ENCODE peak calls at places on chromosome 14, in seven cellular contexts. K is ovary, U is GM12865, A is retinal pigment epithelial cell, X is lung, P is A549, Y is endodermal cell. W is an unnamed sample.

GRCh38 chr14:69324341-69324931 is 64.5 kb downstream of the GALNT16 start:
- DNase-seq in K (no peak), U (no peak), A (no peak), X (no peak), P (no peak), Y (peak; percentile 35), W (no peak)

GRCh38 chr14:97219356-97220017 is 422.3 kb downstream of the VRK1 start:
- DNase-seq in K (no peak), U (no peak), A (no peak), X (no peak), P (no peak), Y (no peak), W (no peak)

GRCh38 chr14:54803396-54803795 is 99.2 kb downstream of the GCH1 start:
- DNase-seq in K (no peak), U (no peak), A (no peak), X (no peak), P (no peak), Y (peak; percentile 45), W (no peak)

GRCh38 chr14:61525293-61526011 is 169.9 kb upstream of the HIF1A start:
- DNase-seq in K (peak; percentile 40), U (peak; percentile 89), A (peak; percentile 90), X (peak; percentile 69), P (peak; percentile 88), Y (peak; percentile 15), W (peak; percentile 99)

GRCh38 chr14:61625171-61625570 is 70.1 kb upstream of the HIF1A start:
- DNase-seq in K (no peak), U (no peak), A (no peak), X (no peak), P (peak; percentile 23), Y (no peak), W (no peak)

GRCh38 chr14:33528655-33529054 is 422.2 kb downstream of the EGLN3 start:
- DNase-seq in K (no peak), U (no peak), A (no peak), X (no peak), P (no peak), Y (no peak), W (no peak)

GRCh38 chr14:64147126-64147790 is 146.9 kb downstream of the ESR2 start:
- DNase-seq in K (peak; percentile 28), U (no peak), A (no peak), X (no peak), P (no peak), Y (no peak), W (no peak)

GRCh38 chr14:34873591-34874385 is 1.4 kb downstream of the BAZ1A start:
- DNase-seq in K (peak; percentile 72), U (peak; percentile 92), A (no peak), X (peak; percentile 88), P (peak; percentile 81), Y (peak; percentile 91), W (peak; percentile 31)

GRCh38 chr14:72679106-72679505 is 214.8 kb downstream of the DPF3 start:
- DNase-seq in K (no peak), U (no peak), A (no peak), X (no peak), P (no peak), Y (no peak), W (no peak)

GRCh38 chr14:31419179-31420012 is 954 bp downstream of the HEATR5A start:
- DNase-seq in K (no peak), U (no peak), A (no peak), X (no peak), P (no peak), Y (no peak), W (no peak)

GRCh38 chr14:102285106-102285505 is 19.9 kb downstream of the MOK start:
- DNase-seq in K (no peak), U (no peak), A (no peak), X (no peak), P (no peak), Y (no peak), W (no peak)

GRCh38 chr14:47391105-47391504 is 284.3 kb downstream of the MDGA2 start:
- DNase-seq in K (no peak), U (no peak), A (no peak), X (no peak), P (no peak), Y (no peak), W (no peak)

GRCh38 chr14:70188292-70188607 is 501 bp downstream of the SLC8A3 start:
- DNase-seq in K (no peak), U (peak; percentile 25), A (no peak), X (no peak), P (no peak), Y (no peak), W (no peak)

GRCh38 chr14:74934476-74935339 is 11.6 kb upstream of the RPS6KL1 start:
- DNase-seq in K (no peak), U (no peak), A (no peak), X (no peak), P (no peak), Y (peak; percentile 64), W (no peak)

GRCh38 chr14:106436310-106436905 is 910.0 kb downstream of the TMEM121 start:
- DNase-seq in K (no peak), U (peak; percentile 51), A (no peak), X (peak; percentile 54), P (peak; percentile 55), Y (peak; percentile 57), W (no peak)
- TF ChIP-seq CTCF in K (no peak), U (peak; percentile 47), A (no peak), X (no peak), P (no peak), Y (peak; percentile 36), W (peak; percentile 9)

GRCh38 chr14:20612403-20612802 is 21.2 kb upstream of the RNASE12 start:
- DNase-seq in K (no peak), U (peak; percentile 78), A (no peak), X (no peak), P (no peak), Y (no peak), W (no peak)
- H3K4me3 ChIP-seq in K (no peak overlapping the region), U (peak overlapping the region; percentile 30), A (no peak overlapping the region), X (no peak overlapping the region), P (no peak overlapping the region), Y (peak overlapping the region; percentile 92), W (no peak overlapping the region)

GRCh38 chr14:104073764-104074163 is 11.7 kb upstream of the ASPG start:
- DNase-seq in K (no peak), U (no peak), A (no peak), X (no peak), P (no peak), Y (no peak), W (no peak)

GRCh38 chr14:104069541-104069940 is 16.0 kb upstream of the ASPG start:
- DNase-seq in K (no peak), U (no peak), A (no peak), X (no peak), P (no peak), Y (no peak), W (no peak)

GRCh38 chr14:104075530-104076151 is 9.9 kb upstream of the ASPG start:
- DNase-seq in K (no peak), U (no peak), A (no peak), X (no peak), P (no peak), Y (peak; percentile 60), W (no peak)

GRCh38 chr14:104076743-104077142 is 8.8 kb upstream of the ASPG start:
- DNase-seq in K (no peak), U (no peak), A (no peak), X (no peak), P (no peak), Y (no peak), W (no peak)

DNA sequence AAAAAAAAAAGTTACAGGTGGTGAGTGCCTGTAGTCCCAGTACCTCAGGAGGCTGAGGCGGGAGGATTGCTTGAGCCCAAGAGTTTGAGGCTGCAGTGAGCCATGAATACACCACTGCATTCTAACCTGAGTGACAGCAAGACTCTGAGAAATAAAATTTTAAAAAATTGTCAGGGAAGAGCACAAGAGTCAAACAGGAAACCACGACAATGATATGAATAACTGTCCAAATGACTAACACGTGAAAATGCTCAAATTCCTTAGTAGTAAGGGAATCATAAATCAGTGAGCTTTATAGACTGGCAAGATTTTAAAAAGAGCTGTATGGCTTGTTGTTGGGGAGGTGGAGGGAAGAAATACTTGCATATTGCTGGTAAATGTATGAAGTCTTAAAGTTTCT is 12.9 kb upstream of the ASPG start:
- DNase-seq in K (no peak), U (no peak), A (no peak), X (no peak), P (no peak), Y (no peak), W (no peak)
- TF ChIP-seq CTCF in K (no peak), U (no peak), A (no peak), X (no peak), P (no peak), Y (no peak), W (no peak)

DNA sequence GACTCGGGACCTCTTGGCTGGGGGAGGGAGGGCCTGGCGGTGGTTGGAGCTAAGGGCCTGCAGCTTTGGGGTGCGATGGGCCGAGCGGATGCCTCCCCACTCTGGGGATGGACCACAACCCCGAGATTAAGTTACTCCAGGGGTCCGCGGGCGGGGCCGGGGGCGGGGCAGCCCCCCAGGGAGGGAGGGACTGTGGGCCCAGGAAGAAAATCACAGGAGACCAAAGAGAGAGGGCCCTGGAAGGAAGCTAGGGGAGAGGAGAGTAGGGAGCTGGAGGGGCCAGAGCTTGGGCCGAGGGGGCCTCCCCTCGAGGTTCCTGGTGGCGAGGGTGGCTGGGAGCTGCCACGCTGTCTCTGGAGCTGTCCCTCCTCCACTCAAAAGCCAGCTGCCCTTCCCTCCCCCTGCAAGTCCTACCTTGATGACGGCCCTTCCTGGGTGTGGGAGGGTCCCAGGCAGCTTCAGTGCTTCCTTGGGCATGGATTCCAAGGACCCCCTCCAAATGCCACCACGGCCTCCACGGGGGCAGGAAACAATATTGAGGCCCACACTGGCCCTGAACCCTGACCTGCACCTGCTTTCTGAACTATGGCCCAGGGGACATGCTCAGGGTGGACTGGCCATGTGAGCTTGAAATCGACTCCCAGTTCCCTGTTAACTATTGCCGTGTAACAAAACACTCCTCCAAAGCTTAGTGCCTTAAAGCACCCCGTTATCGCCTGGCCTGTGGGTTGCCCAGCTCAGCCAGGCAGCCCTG is 607 bp upstream of the NUDT14 start:
- DNase-seq in K (no peak), U (no peak), A (no peak), X (no peak), P (no peak), Y (no peak), W (no peak)
- H3K4me3 ChIP-seq in K (peak overlapping the region; percentile 47), U (no peak overlapping the region), A (peak overlapping the region; percentile 27), X (no peak overlapping the region), P (peak overlapping the region; percentile 54), Y (peak overlapping the region; percentile 53), W (peak overlapping the region; percentile 24)

DNA sequence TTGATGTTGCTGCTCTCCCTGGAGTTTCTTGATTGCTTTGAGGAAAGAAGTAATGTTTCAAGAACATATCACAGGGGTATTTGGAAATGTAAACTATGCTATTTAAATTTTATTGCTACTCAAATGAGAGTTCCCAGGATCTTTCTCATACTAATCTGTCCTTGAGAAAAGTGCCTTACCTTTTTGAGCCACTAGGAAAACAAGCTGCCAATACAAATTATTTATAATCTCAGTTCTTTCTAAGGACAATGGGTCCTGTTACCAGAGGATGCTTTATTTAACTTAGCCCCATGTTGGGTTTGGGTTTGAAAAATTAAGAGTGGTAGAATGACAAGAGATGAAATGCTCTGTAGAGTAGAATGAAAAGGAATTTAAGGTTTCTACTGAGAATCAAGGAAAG is 258.2 kb upstream of the PRKD1 start:
- DNase-seq in K (no peak), U (no peak), A (no peak), X (no peak), P (no peak), Y (no peak), W (no peak)
- TF ChIP-seq CTCF in K (no peak), U (no peak), A (peak; percentile 29), X (no peak), P (no peak), Y (peak; percentile 72), W (no peak)

GRCh38 chr14:77099425-77100167 is 1.5 kb downstream of the CIPC start:
- DNase-seq in K (no peak), U (no peak), A (peak; percentile 68), X (no peak), P (no peak), Y (no peak), W (no peak)
- H3K4me3 ChIP-seq in K (peak overlapping the region; percentile 94), U (no peak overlapping the region), A (peak overlapping the region; percentile 96), X (no peak overlapping the region), P (peak overlapping the region; percentile 92), Y (peak overlapping the region; percentile 77), W (no peak overlapping the region)